ENCODE peak calls at places on chromosomes 13 and 19, in nine cellular contexts. W is mesothelial cell of epicardium, Q is glutamatergic neuron, A is kidney epithelial cell, V is fibroblast of mammary gland, B is tibial nerve, E is A549, J is WTC11, M is colonic mucosa. G is an unnamed sample.

GRCh38 chr13:30234763-30235162 is 72.6 kb downstream of the KATNAL1 start:
- DNase-seq in Q (no peak), J (no peak), W (no peak), A (no peak), M (no peak), V (no peak), E (no peak), B (no peak), G (no peak)

GRCh38 chr19:10418281-10419199 is 1.8 kb upstream of the PDE4A start:
- DNase-seq in E (no peak), A (no peak), Q (no peak), J (peak), V (no peak), B (no peak), M (no peak), W (no peak), G (no peak)

GRCh38 chr13:72959643-72960042 is 99.2 kb upstream of the KLF5 start:
- DNase-seq in V (peak), B (no peak), W (no peak), E (no peak), Q (no peak), J (no peak), M (no peak), A (no peak), G (no peak)

GRCh38 chr19:8585057-8585893 is 8.0 kb upstream of the MYO1F start:
- DNase-seq in A (no peak), B (no peak), Q (no peak), M (no peak), V (no peak), J (no peak), E (no peak), W (no peak), G (no peak)

GRCh38 chr19:37513397-37513796 is 6.7 kb downstream of the ZNF793 start:
- DNase-seq in M (no peak), A (no peak), J (no peak), E (no peak), B (no peak), V (no peak), W (no peak), Q (no peak), G (no peak)

GRCh38 chr19:5246554-5247155 is 94.0 kb downstream of the PTPRS start:
- DNase-seq in V (no peak), Q (no peak), J (no peak), E (no peak), W (no peak), M (no peak), B (no peak), A (no peak), G (no peak)

GRCh38 chr19:42693760-42694350 is 46.4 kb downstream of the PSG3 start:
- DNase-seq in A (peak), E (peak), B (no peak), V (peak), J (peak), W (no peak), M (no peak), Q (peak), G (no peak)

GRCh38 chr19:48842744-48843162 is 6.5 kb upstream of the HSD17B14 start:
- DNase-seq in B (peak), Q (peak), J (peak), E (peak), V (peak), W (no peak), A (no peak), M (peak), G (peak)

GRCh38 chr13:94369862-94370491 is 109.5 kb downstream of the DCT start:
- DNase-seq in E (no peak), W (no peak), A (no peak), M (peak), V (peak), J (no peak), B (no peak), Q (no peak), G (no peak)

GRCh38 chr19:38304866-38305429 is 897 bp downstream of the C19orf33 start:
- DNase-seq in J (peak), B (no peak), Q (peak), A (peak), M (peak), V (no peak), W (no peak), E (peak), G (peak)

GRCh38 chr19:38173324-38174041 is 50.5 kb downstream of the DPF1 start:
- DNase-seq in J (no peak), Q (no peak), M (no peak), B (no peak), A (no peak), W (no peak), V (peak), E (no peak), G (no peak)

GRCh38 chr13:23588576-23589141 is 18.4 kb downstream of the TNFRSF19 start:
- DNase-seq in A (no peak), J (no peak), E (no peak), Q (no peak), V (no peak), M (no peak), B (no peak), W (no peak), G (no peak)

GRCh38 chr13:76620036-76620435 is 266.2 kb downstream of the KCTD12 start:
- DNase-seq in W (no peak), M (no peak), J (no peak), B (no peak), V (no peak), A (no peak), E (no peak), Q (no peak), G (no peak)

GRCh38 chr13:26562538-26562890 is 5.0 kb downstream of the WASF3 start:
- DNase-seq in E (no peak), J (no peak), B (no peak), Q (no peak), W (no peak), A (no peak), M (no peak), V (peak), G (no peak)

GRCh38 chr13:27276188-27276587 is 5.6 kb downstream of the RASL11A start:
- DNase-seq in B (no peak), A (no peak), M (no peak), E (no peak), Q (no peak), W (no peak), J (no peak), V (peak), G (no peak)

GRCh38 chr19:10124429-10124828 is 4.7 kb upstream of the EIF3G start:
- DNase-seq in J (no peak), V (no peak), E (no peak), Q (no peak), A (no peak), W (no peak), M (no peak), B (no peak), G (no peak)

GRCh38 chr19:43700368-43701015 is 15.4 kb upstream of the IRGC start:
- DNase-seq in Q (no peak), M (peak), J (no peak), V (peak), E (no peak), W (no peak), B (peak), A (no peak), G (peak)

GRCh38 chr19:37074819-37075362 is 3.3 kb upstream of the ZNF420 start:
- DNase-seq in J (no peak), Q (no peak), A (no peak), V (no peak), M (no peak), W (no peak), E (no peak), B (no peak), G (no peak)

GRCh38 chr13:96730676-96731075 is 263.6 kb downstream of the OXGR1 start:
- DNase-seq in W (no peak), Q (no peak), V (no peak), B (no peak), M (no peak), J (no peak), A (no peak), E (no peak), G (no peak)

GRCh38 chr13:42041684-42042035 is 6.8 kb upstream of the DGKH start:
- DNase-seq in B (peak), Q (peak), M (peak), J (peak), V (peak), A (no peak), E (peak), W (no peak), G (peak)

GRCh38 chr13:114062754-114063153 is 69.7 kb downstream of the RASA3 start:
- DNase-seq in A (no peak), E (no peak), M (no peak), Q (no peak), B (no peak), V (no peak), J (no peak), W (no peak), G (no peak)

GRCh38 chr19:38321646-38322323 is 2.1 kb downstream of the KCNK6 start:
- DNase-seq in V (peak), Q (no peak), J (no peak), M (no peak), E (no peak), B (no peak), W (no peak), A (no peak), G (no peak)

GRCh38 chr19:38736036-38736412 is 8.2 kb downstream of the CAPN12 start:
- DNase-seq in E (peak), W (no peak), V (peak), Q (peak), M (peak), A (no peak), J (peak), B (no peak), G (peak)

GRCh38 chr19:55305491-55305890 is 19.6 kb downstream of the TMEM150B start:
- DNase-seq in W (no peak), V (no peak), Q (no peak), E (peak), J (peak), B (peak), A (no peak), M (peak), G (no peak)

GRCh38 chr19:12195501-12195860 is 32.6 kb downstream of the ZNF136 start:
- DNase-seq in W (no peak), Q (no peak), E (no peak), V (no peak), A (no peak), M (no peak), J (peak), B (no peak), G (no peak)

GRCh38 chr19:10760268-10760944 is 42.5 kb downstream of the DNM2 start:
- DNase-seq in E (no peak), A (peak), V (peak), B (no peak), J (no peak), M (no peak), W (no peak), Q (no peak), G (no peak)

GRCh38 chr19:38742296-38742695 is 2.0 kb downstream of the CAPN12 start:
- DNase-seq in Q (no peak), B (no peak), W (no peak), J (no peak), V (no peak), A (no peak), E (no peak), M (no peak), G (no peak)

GRCh38 chr19:51772977-51773376 is 12.0 kb downstream of the FPR2 start:
- DNase-seq in J (no peak), W (no peak), B (no peak), V (no peak), E (no peak), M (no peak), Q (no peak), A (no peak), G (no peak)

GRCh38 chr19:35732540-35733179 is 9.6 kb downstream of the IGFLR1 start:
- DNase-seq in E (no peak), M (no peak), V (no peak), A (no peak), W (no peak), B (no peak), J (no peak), Q (no peak), G (no peak)

GRCh38 chr13:27556109-27556508 is 64.2 kb downstream of the LNX2 start:
- DNase-seq in Q (no peak), V (peak), E (no peak), W (no peak), A (no peak), B (peak), M (no peak), J (no peak), G (no peak)

GRCh38 chr19:56167064-56167578 is 8.7 kb upstream of the GALP start:
- DNase-seq in W (no peak), J (no peak), E (no peak), A (no peak), V (peak), B (no peak), Q (no peak), M (no peak), G (no peak)

GRCh38 chr13:34076319-34076718 is 258.4 kb downstream of the RFC3 start:
- DNase-seq in E (no peak), W (no peak), M (no peak), Q (no peak), B (no peak), J (no peak), V (no peak), A (no peak), G (no peak)

GRCh38 chr13:38705351-38705750 is 18.5 kb downstream of the FREM2 start:
- DNase-seq in M (no peak), E (no peak), A (no peak), J (no peak), W (no peak), B (no peak), V (no peak), Q (no peak), G (no peak)

GRCh38 chr13:101695870-101696516 is 243.5 kb downstream of the ITGBL1 start:
- DNase-seq in J (no peak), W (no peak), E (no peak), A (no peak), B (peak), Q (no peak), M (no peak), V (peak), G (no peak)

GRCh38 chr13:23709521-23709920 is 139.3 kb downstream of the TNFRSF19 start:
- DNase-seq in E (no peak), J (no peak), A (no peak), V (no peak), B (no peak), W (no peak), M (no peak), Q (no peak), G (no peak)

GRCh38 chr13:21670006-21670882 is 629 bp upstream of the FGF9 start:
- DNase-seq in J (peak), E (peak), M (peak), A (no peak), B (peak), V (peak), Q (peak), W (peak), G (no peak)

GRCh38 chr19:16023558-16023915 is 52.8 kb upstream of the TPM4 start:
- DNase-seq in W (no peak), E (no peak), B (no peak), J (no peak), A (no peak), V (no peak), Q (no peak), M (no peak), G (no peak)

GRCh38 chr19:16024266-16025107 is 51.8 kb upstream of the TPM4 start:
- DNase-seq in B (no peak), E (no peak), M (no peak), J (no peak), Q (no peak), W (no peak), V (no peak), A (no peak), G (no peak)

GRCh38 chr19:16026756-16027155 is 49.5 kb upstream of the TPM4 start:
- DNase-seq in Q (no peak), J (no peak), E (no peak), M (no peak), V (peak), W (no peak), B (no peak), A (no peak), G (no peak)

GRCh38 chr19:16026131-16026530 is 50.2 kb upstream of the TPM4 start:
- DNase-seq in J (no peak), A (no peak), M (no peak), E (no peak), Q (no peak), W (no peak), B (no peak), V (no peak), G (no peak)

GRCh38 chr19:16025108-16026101 is 50.9 kb upstream of the TPM4 start:
- DNase-seq in M (no peak), W (no peak), B (no peak), Q (no peak), E (peak), A (peak), V (peak), J (peak), G (no peak)
- TF ChIP-seq CTCF in M (peak), W (no peak), B (peak), Q (no peak), E (no peak), A (peak), V (peak), J (peak), G (peak)

GRCh38 chr19:30132312-30133075 is 190.5 kb downstream of the URI1 start:
- DNase-seq in Q (no peak), E (no peak), M (no peak), B (no peak), A (no peak), W (no peak), J (no peak), V (no peak), G (no peak)
- TF ChIP-seq CTCF in Q (peak), E (no peak), M (no peak), B (no peak), A (no peak), W (no peak), J (peak), V (no peak), G (no peak)

DNA sequence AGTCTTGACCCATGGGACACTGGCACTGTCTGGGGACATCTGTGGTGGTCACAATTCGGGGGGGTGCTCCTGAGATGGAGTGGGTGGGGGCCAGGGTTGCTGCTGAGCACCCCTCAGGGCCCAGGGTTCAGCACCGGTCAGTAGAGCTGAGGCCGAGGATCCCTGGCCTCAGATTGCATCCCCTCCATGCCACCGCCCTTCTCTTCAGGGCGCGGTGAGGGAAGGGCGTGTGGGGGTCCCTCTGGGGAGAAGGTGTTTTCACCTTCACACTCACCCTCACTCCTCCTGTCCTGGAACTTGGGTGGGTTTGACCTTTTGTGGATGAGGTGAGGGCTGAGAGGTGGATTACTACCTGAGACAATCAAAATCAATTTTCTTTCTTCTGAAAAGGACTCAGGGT is 13.5 kb downstream of the GNA11 start:
- DNase-seq in A (no peak), M (no peak), J (no peak), V (no peak), W (no peak), E (no peak), Q (no peak), B (no peak), G (no peak)
- TF ChIP-seq CTCF in A (no peak), M (no peak), J (no peak), V (no peak), W (no peak), E (no peak), Q (no peak), B (no peak), G (no peak)

DNA sequence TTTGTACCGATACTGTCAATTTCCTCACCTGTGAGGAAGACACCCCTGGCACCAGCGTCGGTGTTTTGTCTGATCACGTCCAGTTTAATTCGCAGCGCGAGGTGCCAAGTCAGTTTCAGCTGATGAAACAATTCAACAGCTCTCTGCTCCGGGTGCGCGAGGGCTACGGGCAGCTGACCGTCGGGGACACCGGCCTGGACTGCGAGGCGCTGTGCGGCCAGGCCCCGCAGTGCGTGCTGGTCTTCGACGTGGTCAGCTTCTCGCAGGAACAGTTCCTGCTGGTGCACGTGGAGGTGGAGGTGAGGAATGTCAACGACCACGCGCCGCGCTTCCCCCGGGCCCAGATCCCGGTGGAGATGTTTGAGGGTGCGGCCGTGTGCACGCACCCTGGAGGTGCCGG is 171.5 kb downstream of the OLFM4 start:
- DNase-seq in E (no peak), M (no peak), V (no peak), W (no peak), J (no peak), A (no peak), Q (no peak), B (no peak), G (no peak)
- TF ChIP-seq CTCF in E (no peak), M (no peak), V (no peak), W (no peak), J (no peak), A (no peak), Q (no peak), B (no peak), G (no peak)

GRCh38 chr19:13244920-13245319 is 94.7 kb downstream of the IER2 start:
- DNase-seq in J (no peak), Q (no peak), E (no peak), W (no peak), B (no peak), M (no peak), A (no peak), V (no peak), G (no peak)

GRCh38 chr19:13243971-13244370 is 93.8 kb downstream of the IER2 start:
- DNase-seq in V (no peak), M (no peak), J (no peak), W (no peak), E (no peak), Q (no peak), B (no peak), A (no peak), G (no peak)

GRCh38 chr19:13238891-13239534 is 88.8 kb downstream of the IER2 start:
- DNase-seq in B (no peak), Q (no peak), A (no peak), E (no peak), W (no peak), J (no peak), V (no peak), M (no peak), G (no peak)

GRCh38 chr19:13240312-13241022 is 90.3 kb downstream of the IER2 start:
- DNase-seq in J (no peak), M (no peak), B (no peak), W (no peak), E (no peak), Q (no peak), V (no peak), A (no peak), G (no peak)

GRCh38 chr19:13241321-13242104 is 91.3 kb downstream of the IER2 start:
- DNase-seq in M (no peak), E (no peak), B (no peak), W (no peak), Q (no peak), J (peak), V (peak), A (no peak), G (no peak)
- TF ChIP-seq CTCF in M (no peak), E (no peak), B (no peak), W (no peak), Q (no peak), J (no peak), V (peak), A (no peak), G (no peak)

G was measured in lung.